ENCODE peak calls at places on chromosome 16, in nine cellular contexts. T is activated CD4-positive, CD25-positive, alpha-beta regulatory T cell; Y is activated B cell treated with CpG ODN at 0.5 μM for 24 hours; Z is left ventricle myocardium inferior; R is EH; G is pancreas; O is cerebellum; U is sigmoid colon; B is RPMI8226. C is an unnamed sample.

GRCh38 chr16:15055141-15056053 is 477 bp downstream of the NTAN1 start:
- DNase-seq in G (no peak), R (peak; percentile 25), T (peak; percentile 73), B (peak; percentile 74), Z (no peak), U (peak; percentile 82), Y (no peak), O (no peak), C (peak; percentile 69)

GRCh38 chr16:86020971-86021370 is 122.0 kb downstream of the IRF8 start:
- DNase-seq in U (peak; percentile 62), T (no peak), B (no peak), O (no peak), R (no peak), G (no peak), Z (no peak), Y (peak; percentile 7), C (no peak)

GRCh38 chr16:83692224-83692623 is 115.6 kb upstream of the HSBP1 start:
- DNase-seq in O (no peak), B (no peak), Y (no peak), R (no peak), U (no peak), G (no peak), Z (no peak), T (no peak), C (no peak)

GRCh38 chr16:69187891-69188451 is 1.0 kb downstream of the SNTB2 start:
- DNase-seq in Z (peak; percentile 44), G (peak; percentile 36), T (no peak), O (peak; percentile 21), R (peak; percentile 53), Y (no peak), U (peak; percentile 83), B (peak; percentile 88), C (peak; percentile 42)

GRCh38 chr16:67679935-67680897 is 13.6 kb downstream of the C16orf86 start:
- DNase-seq in G (no peak), T (no peak), Z (no peak), O (no peak), R (no peak), Y (no peak), U (no peak), B (no peak), C (no peak)

GRCh38 chr16:87017388-87018012 is 299.7 kb downstream of the C16orf95 start:
- DNase-seq in Y (no peak), T (no peak), Z (no peak), U (peak; percentile 22), B (no peak), G (no peak), R (peak; percentile 91), O (no peak), C (peak; percentile 24)

GRCh38 chr16:57628008-57628781 is at the start of gene ADGRG1:
- DNase-seq in G (no peak), O (peak; percentile 47), T (no peak), R (peak; percentile 97), U (peak; percentile 81), Z (peak; percentile 64), B (no peak), Y (no peak), C (peak; percentile 80)

GRCh38 chr16:72997141-72997542 is 50.8 kb downstream of the ZFHX3 start:
- DNase-seq in U (no peak), R (peak; percentile 19), Y (no peak), G (no peak), O (no peak), B (no peak), T (no peak), Z (no peak), C (no peak)

GRCh38 chr16:13148836-13149235 is 247.4 kb downstream of the SHISA9 start:
- DNase-seq in T (no peak), G (no peak), Z (no peak), R (no peak), U (no peak), Y (no peak), B (no peak), O (no peak), C (no peak)

GRCh38 chr16:10447289-10447688 is 61.4 kb downstream of the ATF7IP2 start:
- DNase-seq in B (no peak), T (no peak), Z (no peak), O (no peak), Y (no peak), G (no peak), R (no peak), U (no peak), C (no peak)

GRCh38 chr16:55297062-55297909 is 26.7 kb upstream of the IRX6 start:
- DNase-seq in R (no peak), B (no peak), T (no peak), Z (no peak), U (no peak), Y (no peak), G (no peak), O (no peak), C (no peak)

GRCh38 chr16:30357085-30357714 is 2.1 kb upstream of the CD2BP2 start:
- DNase-seq in O (no peak), B (no peak), G (no peak), R (no peak), U (no peak), Y (no peak), Z (no peak), T (no peak), C (no peak)

GRCh38 chr16:886084-886543 is 84.7 kb downstream of the LMF1 start:
- DNase-seq in Y (no peak), B (no peak), O (no peak), U (peak; percentile 60), T (no peak), R (no peak), Z (no peak), G (peak; percentile 12), C (no peak)

GRCh38 chr16:50839920-50840729 is 98.2 kb downstream of the CYLD start:
- DNase-seq in U (no peak), G (no peak), R (no peak), Y (no peak), Z (no peak), B (no peak), O (no peak), T (no peak), C (peak; percentile 43)

GRCh38 chr16:69567031-69567680 is 1.4 kb downstream of the NFAT5 start:
- DNase-seq in B (peak; percentile 44), U (no peak), Z (no peak), R (no peak), Y (no peak), T (no peak), O (peak; percentile 16), G (no peak), C (peak; percentile 71)

GRCh38 chr16:84103678-84104077 is 13.1 kb downstream of the MBTPS1 start:
- DNase-seq in U (no peak), O (no peak), Z (no peak), B (no peak), R (peak; percentile 6), T (no peak), G (no peak), Y (no peak), C (no peak)

GRCh38 chr16:29710227-29711219 is 31.5 kb downstream of the QPRT start:
- DNase-seq in R (peak; percentile 78), Y (no peak), B (peak; percentile 80), T (no peak), O (peak; percentile 60), G (no peak), Z (no peak), U (no peak), C (peak; percentile 90)

GRCh38 chr16:9114842-9115241 is 23.4 kb downstream of the HAPSTR1 start:
- DNase-seq in G (no peak), O (no peak), B (no peak), U (no peak), R (no peak), Y (no peak), T (no peak), Z (no peak), C (no peak)